ENCODE peak calls at places on chromosomes 1 and 21, in five cellular contexts. G, F, N, R and L are unnamed samples.

GRCh38 chr1:50415235-50416149 is 7.8 kb downstream of the DMRTA2 start:
- DNase-seq in G (no peak), F (peak), N (no peak), R (no peak), L (no peak)

GRCh38 chr1:230103341-230104173 is 36.5 kb downstream of the GALNT2 start:
- DNase-seq in G (no peak), F (no peak), N (no peak), R (no peak), L (no peak)

GRCh38 chr1:192973988-192974387 is 85.2 kb downstream of the UCHL5 start:
- DNase-seq in G (peak), F (no peak), N (no peak), R (no peak), L (no peak)

GRCh38 chr1:247444571-247444970 is 13.3 kb downstream of the OR2B11 start:
- DNase-seq in G (no peak), F (no peak), N (no peak), R (no peak), L (no peak)

GRCh38 chr1:158002022-158002629 is 8.7 kb downstream of the KIRREL1 start:
- DNase-seq in G (no peak), F (no peak), N (peak), R (no peak), L (no peak)

GRCh38 chr21:33112151-33112550 is 42.2 kb downstream of the OLIG1 start:
- DNase-seq in G (no peak), F (no peak), N (no peak), R (no peak), L (no peak)

GRCh38 chr1:207633226-207633625 is 11.7 kb upstream of the CR1L start:
- DNase-seq in G (no peak), F (no peak), N (no peak), R (no peak), L (no peak)

GRCh38 chr1:54758678-54759348 is 5.5 kb downstream of the PARS2 start:
- DNase-seq in G (no peak), F (no peak), N (no peak), R (no peak), L (no peak)

GRCh38 chr1:170665625-170666024 is 1.7 kb downstream of the PRRX1 start:
- DNase-seq in G (no peak), F (no peak), N (no peak), R (no peak), L (no peak)

GRCh38 chr1:21090460-21090859 is 86.2 kb downstream of the EIF4G3 start:
- DNase-seq in G (no peak), F (no peak), N (peak), R (no peak), L (no peak)
- TF ChIP-seq MAX in G (no peak), F (no peak), N (no peak), R (no peak), L (no peak)

GRCh38 chr21:31905444-31906400 is 32.9 kb downstream of the HUNK start:
- DNase-seq in G (no peak), F (no peak), N (no peak), R (no peak), L (no peak)
- TF ChIP-seq MAX in G (no peak), F (no peak), N (no peak), R (no peak), L (no peak)

GRCh38 chr1:11499825-11500331 is 20.9 kb downstream of the DISP3 start:
- DNase-seq in G (no peak), F (no peak), N (no peak), R (no peak), L (no peak)

GRCh38 chr1:11502516-11502915 is 23.6 kb downstream of the DISP3 start:
- DNase-seq in G (no peak), F (no peak), N (no peak), R (no peak), L (no peak)

GRCh38 chr1:11500881-11501280 is 21.9 kb downstream of the DISP3 start:
- DNase-seq in G (no peak), F (no peak), N (no peak), R (no peak), L (no peak)

GRCh38 chr1:11501906-11502485 is 23.0 kb downstream of the DISP3 start:
- DNase-seq in G (no peak), F (no peak), N (no peak), R (no peak), L (no peak)

DNA sequence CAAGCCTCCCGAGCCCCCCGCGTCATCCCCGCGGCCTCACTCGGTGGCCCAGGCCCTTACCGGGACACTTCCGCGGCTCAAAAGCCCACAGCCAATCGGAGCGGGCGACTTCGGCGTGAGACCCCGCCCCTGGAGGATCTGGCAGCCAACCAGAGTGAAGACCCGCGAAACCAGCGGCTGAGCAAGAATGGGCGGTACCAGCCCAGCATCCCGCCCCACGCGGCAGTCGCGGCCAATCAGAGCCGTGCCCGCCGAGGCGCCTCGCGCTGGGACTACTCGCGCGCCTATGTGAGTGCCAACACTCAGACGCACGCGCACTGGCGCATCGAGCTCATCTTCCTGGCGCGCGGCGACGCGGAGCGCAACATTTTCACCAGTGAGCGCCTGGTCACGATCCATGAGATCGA is 22.5 kb downstream of the DISP3 start:
- DNase-seq in G (no peak), F (peak), N (peak), R (no peak), L (no peak)
- TF ChIP-seq MAX in G (no peak), F (no peak), N (no peak), R (no peak), L (no peak)

GRCh38 chr1:64139877-64140276 is 63.5 kb upstream of the UBE2U start:
- DNase-seq in G (no peak), F (no peak), N (no peak), R (no peak), L (no peak)
- TF ChIP-seq MAX in G (no peak), F (no peak), N (no peak), R (no peak), L (no peak)

DNA sequence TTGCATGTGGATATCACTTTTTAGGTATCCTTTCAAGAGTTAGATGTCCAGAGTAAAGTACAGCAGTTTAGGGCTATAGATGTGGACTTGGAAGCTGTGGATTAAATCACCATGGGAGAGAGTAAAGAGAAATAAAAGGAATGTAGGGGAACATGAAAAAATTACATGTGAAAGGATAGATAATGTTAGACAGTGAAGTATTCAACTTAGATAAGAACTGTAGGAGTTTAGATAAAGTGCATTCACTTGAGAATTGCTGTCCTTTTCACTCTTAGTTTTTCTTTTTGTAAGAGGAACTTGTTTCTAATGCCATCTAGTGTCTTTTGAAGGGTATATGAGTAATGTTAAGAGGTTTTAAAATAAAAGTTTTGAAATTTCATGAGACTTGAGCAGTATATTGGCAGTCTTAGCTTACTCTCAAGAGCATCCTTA is 40.1 kb downstream of the MAST2 start:
- DNase-seq in G (no peak), F (no peak), N (peak), R (no peak), L (no peak)
- TF ChIP-seq MAX in G (no peak), F (no peak), N (no peak), R (no peak), L (no peak)

DNA sequence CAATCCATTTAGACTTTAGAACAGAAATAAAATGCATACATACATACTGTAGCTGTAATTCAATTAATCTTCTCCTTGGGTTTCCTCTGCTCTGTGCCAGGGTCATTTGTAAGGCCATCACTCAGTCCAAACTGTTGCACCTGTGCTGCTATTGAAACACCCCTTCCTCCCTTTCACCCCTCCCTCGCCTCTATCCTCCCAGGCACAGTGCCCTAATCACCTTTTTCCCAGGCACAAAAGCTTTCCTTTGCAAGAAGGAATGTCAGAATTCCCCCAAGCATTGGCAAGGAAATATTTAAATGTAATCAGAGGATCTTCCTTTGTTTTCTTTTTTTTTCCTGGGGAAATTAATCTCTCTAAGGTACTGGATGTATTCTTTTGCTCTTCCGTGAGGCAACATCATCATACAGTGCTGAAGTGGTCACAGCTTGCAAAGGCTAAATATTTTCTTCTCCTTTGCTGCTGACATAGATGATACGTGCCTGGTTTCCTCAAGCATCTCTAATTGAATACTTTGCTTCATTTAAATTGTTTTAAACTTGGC is 339.3 kb upstream of the NR5A2 start:
- DNase-seq in G (no peak), F (no peak), N (peak), R (no peak), L (no peak)
- TF ChIP-seq MAX in G (no peak), F (no peak), N (no peak), R (no peak), L (no peak)